ENCODE peak calls at places on chromosomes 13 and 19, in four cellular contexts. H, L, Z and D are unnamed samples. For H3K79me2, the result is how much of the 10 kb centered on the place peaks cover.

GRCh38 chr13:50073340-50073739 is 58.1 kb downstream of the KCNRG start:
- DNase-seq in H (no peak), Z (no peak), L (no peak), D (no peak)

GRCh38 chr19:8224394-8225145 is 15.4 kb downstream of the CERS4 start:
- DNase-seq in Z (no peak), H (no peak), L (peak), D (peak)

GRCh38 chr19:51101171-51101865 is 6.9 kb downstream of the CTU1 start:
- DNase-seq in H (no peak), Z (no peak), L (no peak), D (peak)

GRCh38 chr19:40584007-40584406 is 7.3 kb downstream of the SHKBP1 start:
- DNase-seq in Z (peak), L (no peak), H (no peak), D (no peak)

GRCh38 chr19:12065100-12065538 is 588 bp downstream of the ZNF844 start:
- DNase-seq in L (no peak), Z (peak), H (peak), D (peak)

GRCh38 chr13:22336460-22336859 is 665.6 kb downstream of the FGF9 start:
- DNase-seq in L (no peak), Z (no peak), H (no peak), D (no peak)

GRCh38 chr13:27406178-27406939 is 18.1 kb upstream of the GTF3A start:
- DNase-seq in Z (peak), H (peak), L (peak), D (peak)

GRCh38 chr19:48826606-48827020 is 9.7 kb downstream of the HSD17B14 start:
- DNase-seq in Z (peak), H (no peak), L (no peak), D (no peak)

GRCh38 chr13:63190219-63190618 is 1774.6 kb upstream of the PCDH20 start:
- DNase-seq in Z (no peak), L (no peak), H (no peak), D (peak)

DNA sequence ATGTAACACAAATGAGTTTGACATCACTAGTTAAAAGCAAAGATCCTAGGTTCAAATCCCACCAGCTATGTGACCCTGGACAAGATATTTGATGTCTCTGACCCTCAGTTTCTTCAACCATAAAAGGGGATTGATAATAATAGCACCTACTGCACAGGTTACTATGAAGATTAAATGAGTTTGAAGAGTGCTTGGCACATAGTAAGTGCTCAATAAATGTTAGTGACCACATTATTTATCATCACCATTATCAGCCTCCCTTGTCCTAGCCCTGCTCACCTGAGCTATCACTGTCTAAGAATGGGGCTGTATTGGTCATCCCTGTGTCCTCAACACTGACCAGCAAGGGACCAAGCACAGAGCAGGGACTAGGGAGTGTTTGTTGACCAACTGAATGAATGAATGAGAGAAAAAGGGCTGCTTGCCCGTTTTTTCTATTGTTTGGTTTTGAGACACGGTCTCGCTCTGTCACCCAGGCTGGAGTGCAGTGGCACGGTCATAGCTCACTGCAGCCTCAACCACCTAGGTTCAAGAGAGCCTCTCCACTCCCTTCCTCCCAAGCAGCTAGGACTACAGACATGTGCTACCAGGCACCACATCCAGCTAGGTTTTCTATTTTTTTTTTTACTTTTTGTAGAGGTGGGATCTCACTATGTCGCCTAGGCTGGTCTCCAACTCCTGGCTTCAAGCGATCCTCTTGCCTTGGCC is 26.6 kb upstream of the DACT3 start:
- DNase-seq in Z (no peak), L (no peak), H (no peak), D (no peak)
- H3K27ac ChIP-seq in Z (no peak), L (no peak), H (no peak), D (no peak)

GRCh38 chr13:28452755-28453154 is 42.2 kb downstream of the FLT1 start:
- DNase-seq in Z (no peak), H (no peak), L (no peak), D (no peak)
- H3K79me2 ChIP-seq in Z (half or more), H (under half), L (under half), D (under half)

GRCh38 chr19:5131866-5132561 is 163.1 kb downstream of the KDM4B start:
- DNase-seq in L (peak), H (peak), Z (no peak), D (no peak)

GRCh38 chr19:5131031-5131865 is 162.3 kb downstream of the KDM4B start:
- DNase-seq in H (peak), Z (peak), L (no peak), D (no peak)

GRCh38 chr19:5133986-5134595 is 165.2 kb downstream of the KDM4B start:
- DNase-seq in Z (no peak), L (no peak), H (no peak), D (no peak)

GRCh38 chr19:5134683-5135082 is 165.8 kb downstream of the KDM4B start:
- DNase-seq in L (no peak), Z (no peak), H (no peak), D (no peak)

GRCh38 chr19:5132698-5133651 is 164.1 kb downstream of the KDM4B start:
- DNase-seq in L (no peak), H (no peak), Z (no peak), D (no peak)
- H3K27ac ChIP-seq in L (no peak), H (peak), Z (peak), D (no peak)

GRCh38 chr19:19480688-19481087 is 34.7 kb downstream of the TSSK6 start:
- DNase-seq in Z (no peak), L (no peak), H (no peak), D (no peak)
- H3K79me2 ChIP-seq in Z (half or more), L (half or more), H (half or more), D (half or more)

DNA sequence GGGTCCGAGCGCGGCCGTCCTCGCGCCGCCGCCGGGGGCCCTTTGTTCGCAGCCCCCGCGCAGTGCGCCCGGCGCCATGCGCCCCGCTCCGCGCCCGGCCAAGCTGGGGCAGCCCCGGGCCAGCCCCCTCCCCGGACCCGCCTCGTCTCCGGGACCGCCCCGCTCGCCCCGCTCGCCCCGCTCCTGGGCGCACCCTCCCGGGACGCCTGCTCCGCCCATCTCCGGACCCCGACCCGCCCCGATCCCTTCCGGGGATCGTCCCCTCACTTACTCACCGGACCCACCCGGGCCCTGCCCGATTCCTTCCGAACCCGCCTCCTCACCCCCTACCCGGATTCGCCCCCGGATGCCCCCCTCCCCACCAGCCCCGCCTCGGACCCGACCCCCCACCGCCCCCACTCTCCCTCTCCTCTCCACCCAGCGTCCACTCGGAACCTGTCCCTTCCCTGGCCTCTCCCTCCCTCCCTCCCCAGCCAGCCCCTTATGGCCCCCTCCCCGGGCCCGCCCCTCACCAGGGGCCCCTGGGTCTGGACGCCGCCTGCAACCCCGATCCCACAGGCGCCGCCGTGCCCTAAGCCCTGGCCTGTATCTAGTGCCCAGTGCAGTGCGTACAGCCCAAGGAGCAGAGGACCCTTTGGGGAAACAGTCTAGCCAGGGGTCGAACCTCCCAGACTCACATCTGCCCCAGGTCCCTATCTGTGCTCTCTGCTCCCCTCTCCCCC is at the start of gene CPAMD8:
- DNase-seq in H (no peak), L (no peak), Z (peak), D (no peak)
- H3K27ac ChIP-seq in H (no peak), L (no peak), Z (no peak), D (no peak)

DNA sequence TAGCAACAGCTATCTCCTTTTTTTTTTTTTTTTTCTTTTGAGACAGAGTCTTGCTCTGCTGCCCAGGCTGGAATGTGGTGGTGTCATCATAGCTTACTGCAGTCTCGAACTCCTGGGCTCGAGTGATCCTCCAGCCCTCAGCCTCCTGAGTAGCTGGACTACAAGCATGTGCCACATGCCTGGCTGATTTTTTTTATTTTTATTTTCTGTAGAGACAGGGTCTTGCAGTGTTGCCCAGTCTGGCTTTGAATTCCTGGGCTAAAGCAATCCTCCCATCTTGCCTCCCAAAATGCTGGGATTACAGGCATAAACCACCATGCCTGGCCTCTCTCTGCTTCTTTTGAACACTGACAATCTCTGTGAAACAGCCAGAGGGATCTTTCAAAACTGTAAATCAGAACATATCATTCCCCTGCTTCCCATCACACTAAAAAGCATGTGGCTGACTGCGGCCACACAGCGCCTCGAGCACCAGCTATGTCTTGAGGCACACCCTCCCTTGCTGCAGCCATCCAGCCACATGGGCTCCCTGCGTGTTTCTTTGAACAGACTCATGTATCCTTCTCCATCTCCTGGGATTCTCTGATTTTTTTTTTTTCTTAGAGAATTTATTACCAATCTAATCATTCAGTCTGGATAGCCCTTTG is 110.6 kb downstream of the SIPA1L3 start:
- DNase-seq in Z (no peak), H (no peak), L (no peak), D (no peak)
- H3K79me2 ChIP-seq in Z (under half), H (half or more), L (under half), D (half or more)

GRCh38 chr19:15266683-15267082 is 34.4 kb upstream of the EPHX3 start:
- DNase-seq in H (no peak), L (no peak), Z (no peak), D (no peak)
- H3K27ac ChIP-seq in H (no peak), L (no peak), Z (no peak), D (peak)